ENCODE peak calls at places on chromosomes 13 and 19, in four cellular contexts. H is NCI-H1417; G is stimulated activated CD8-positive, alpha-beta memory T cell treated with anti-CD3 and anti-CD28 coated beads, Interleukin-12 subunit alpha, Interleukin-12 subunit beta, amount 100 ng/mL, for 4 hours; M is hippocampal formation. S is an unnamed sample.

GRCh38 chr19:18605196-18605545 is 1.4 kb downstream of the CRLF1 start:
- DNase-seq in H (no peak), G (no peak), M (no peak), S (no peak)

GRCh38 chr19:3803986-3804385 is 17.8 kb upstream of the MATK start:
- DNase-seq in H (no peak), M (no peak), G (no peak), S (no peak)

GRCh38 chr13:50670847-50671542 is 172.5 kb downstream of the DLEU7 start:
- DNase-seq in M (no peak), H (no peak), G (no peak), S (no peak)

GRCh38 chr13:75864718-75865117 is 228.6 kb downstream of the LMO7 start:
- DNase-seq in H (no peak), M (no peak), G (no peak), S (no peak)

GRCh38 chr19:58361900-58362271 is 665 bp downstream of the ZNF497 start:
- DNase-seq in H (peak; percentile 79), G (peak; percentile 32), M (no peak), S (no peak)

GRCh38 chr19:1268392-1269064 is 604 bp upstream of the CIRBP start:
- DNase-seq in G (no peak), M (no peak), H (no peak), S (no peak)

GRCh38 chr19:16470911-16471811 is 609 bp downstream of the EPS15L1 start:
- DNase-seq in H (peak; percentile 20), G (peak; percentile 8), M (no peak), S (no peak)

GRCh38 chr19:54207908-54208783 is 7.5 kb downstream of the RPS9 start:
- DNase-seq in M (peak; percentile 51), H (no peak), G (no peak), S (peak; percentile 12)

GRCh38 chr13:101915333-101915732 is 462.9 kb downstream of the ITGBL1 start:
- DNase-seq in G (no peak), H (peak; percentile 87), M (no peak), S (no peak)

GRCh38 chr19:47158879-47159509 is 28.4 kb downstream of the SAE1 start:
- DNase-seq in H (no peak), G (no peak), M (no peak), S (no peak)

GRCh38 chr19:4650159-4650558 is 10.8 kb downstream of the TNFAIP8L1 start:
- DNase-seq in M (no peak), G (no peak), H (no peak), S (no peak)

GRCh38 chr13:89267734-89268133 is 1596.6 kb downstream of the SLITRK5 start:
- DNase-seq in M (no peak), H (no peak), G (no peak), S (no peak)

GRCh38 chr13:46374710-46375109 is 12.3 kb downstream of the RUBCNL start:
- DNase-seq in M (no peak), G (no peak), H (no peak), S (no peak)

GRCh38 chr19:44544031-44544430 is 14.6 kb upstream of the CEACAM20 start:
- DNase-seq in G (no peak), H (no peak), M (no peak), S (no peak)

GRCh38 chr19:15897738-15898276 is at the start of gene CYP4F2:
- DNase-seq in M (no peak), H (no peak), G (no peak), S (no peak)

S was measured in occipital lobe.